ENCODE peak calls at places on chromosomes 4 and X, in eight cellular contexts. One of them, this sample, is unnamed.

GRCh38 chr4:183966371-183966770 is 61.3 kb downstream of the STOX2 start:
- DNase-seq in tibial nerve: no peak
- DNase-seq in heart left ventricle: no peak
- DNase-seq in Peyer's patch: no peak
- DNase-seq in right lobe of liver: no peak
- DNase-seq in HCT116: no peak
- DNase-seq in spleen: no peak
- DNase-seq in ovary: no peak
- DNase-seq in this sample: no peak

GRCh38 chr4:119525005-119525749 is 103.4 kb downstream of the PDE5A start:
- DNase-seq in tibial nerve: no peak
- DNase-seq in heart left ventricle: no peak
- DNase-seq in Peyer's patch: no peak
- DNase-seq in right lobe of liver: no peak
- DNase-seq in HCT116: no peak
- DNase-seq in spleen: no peak
- DNase-seq in ovary: no peak
- DNase-seq in this sample: no peak

GRCh38 chrX:56503941-56504673 is 59.3 kb upstream of the UBQLN2 start:
- DNase-seq in tibial nerve: no peak
- DNase-seq in heart left ventricle: no peak
- DNase-seq in Peyer's patch: no peak
- DNase-seq in right lobe of liver: no peak
- DNase-seq in HCT116: no peak
- DNase-seq in spleen: no peak
- DNase-seq in ovary: no peak
- DNase-seq in this sample: no peak

GRCh38 chr4:102778720-102779119 is 18.0 kb upstream of the MANBA start:
- DNase-seq in tibial nerve: no peak
- DNase-seq in heart left ventricle: no peak
- DNase-seq in Peyer's patch: peak
- DNase-seq in right lobe of liver: peak
- DNase-seq in HCT116: no peak
- DNase-seq in spleen: no peak
- DNase-seq in ovary: no peak
- DNase-seq in this sample: no peak

GRCh38 chr4:4408132-4408523 is 21.2 kb downstream of the NSG1 start:
- DNase-seq in tibial nerve: no peak
- DNase-seq in heart left ventricle: no peak
- DNase-seq in Peyer's patch: no peak
- DNase-seq in right lobe of liver: no peak
- DNase-seq in HCT116: no peak
- DNase-seq in spleen: no peak
- DNase-seq in ovary: no peak
- DNase-seq in this sample: no peak

GRCh38 chr4:169183581-169183980 is 87.2 kb downstream of the SH3RF1 start:
- DNase-seq in tibial nerve: no peak
- DNase-seq in heart left ventricle: no peak
- DNase-seq in Peyer's patch: no peak
- DNase-seq in right lobe of liver: no peak
- DNase-seq in HCT116: no peak
- DNase-seq in spleen: no peak
- DNase-seq in ovary: no peak
- DNase-seq in this sample: no peak

GRCh38 chrX:10833299-10834169 is 213.1 kb upstream of the MID1 start:
- DNase-seq in tibial nerve: peak
- DNase-seq in heart left ventricle: peak
- DNase-seq in Peyer's patch: peak
- DNase-seq in right lobe of liver: no peak
- DNase-seq in HCT116: no peak
- DNase-seq in spleen: no peak
- DNase-seq in ovary: peak
- DNase-seq in this sample: peak

GRCh38 chr4:67714248-67714583 is 13.3 kb upstream of the UBA6 start:
- DNase-seq in tibial nerve: no peak
- DNase-seq in heart left ventricle: no peak
- DNase-seq in Peyer's patch: no peak
- DNase-seq in right lobe of liver: no peak
- DNase-seq in HCT116: no peak
- DNase-seq in spleen: no peak
- DNase-seq in ovary: no peak
- DNase-seq in this sample: peak

GRCh38 chrX:71536285-71536684 is 3.4 kb downstream of the OGT start:
- DNase-seq in tibial nerve: no peak
- DNase-seq in heart left ventricle: no peak
- DNase-seq in Peyer's patch: no peak
- DNase-seq in right lobe of liver: no peak
- DNase-seq in HCT116: no peak
- DNase-seq in spleen: no peak
- DNase-seq in ovary: no peak
- DNase-seq in this sample: no peak

GRCh38 chrX:74372272-74372671 is 49.0 kb upstream of the SLC16A2 start:
- DNase-seq in tibial nerve: no peak
- DNase-seq in heart left ventricle: no peak
- DNase-seq in Peyer's patch: no peak
- DNase-seq in right lobe of liver: no peak
- DNase-seq in HCT116: no peak
- DNase-seq in spleen: no peak
- DNase-seq in ovary: no peak
- DNase-seq in this sample: no peak

GRCh38 chr4:39636786-39637185 is 1.9 kb downstream of the SMIM14 start:
- DNase-seq in tibial nerve: no peak
- DNase-seq in heart left ventricle: no peak
- DNase-seq in Peyer's patch: no peak
- DNase-seq in right lobe of liver: no peak
- DNase-seq in HCT116: no peak
- DNase-seq in spleen: no peak
- DNase-seq in ovary: no peak
- DNase-seq in this sample: peak

GRCh38 chrX:149010899-149011224 is 494.2 kb downstream of the IDS start:
- DNase-seq in tibial nerve: no peak
- DNase-seq in heart left ventricle: no peak
- DNase-seq in Peyer's patch: no peak
- DNase-seq in right lobe of liver: no peak
- DNase-seq in HCT116: no peak
- DNase-seq in spleen: no peak
- DNase-seq in ovary: no peak
- DNase-seq in this sample: no peak

GRCh38 chr4:168550071-168550766 is 53.4 kb downstream of the PALLD start:
- DNase-seq in tibial nerve: no peak
- DNase-seq in heart left ventricle: no peak
- DNase-seq in Peyer's patch: no peak
- DNase-seq in right lobe of liver: no peak
- DNase-seq in HCT116: no peak
- DNase-seq in spleen: no peak
- DNase-seq in ovary: no peak
- DNase-seq in this sample: no peak

GRCh38 chrX:119375561-119375960 is 23.6 kb upstream of the SLC25A43 start:
- DNase-seq in tibial nerve: no peak
- DNase-seq in heart left ventricle: no peak
- DNase-seq in Peyer's patch: no peak
- DNase-seq in right lobe of liver: no peak
- DNase-seq in HCT116: no peak
- DNase-seq in spleen: no peak
- DNase-seq in ovary: no peak
- DNase-seq in this sample: no peak

GRCh38 chrX:85052636-85053343 is 49.1 kb downstream of the APOOL start:
- DNase-seq in tibial nerve: no peak
- DNase-seq in heart left ventricle: no peak
- DNase-seq in Peyer's patch: no peak
- DNase-seq in right lobe of liver: no peak
- DNase-seq in HCT116: peak
- DNase-seq in spleen: no peak
- DNase-seq in ovary: no peak
- DNase-seq in this sample: peak

GRCh38 chr4:675980-676870 is 1.9 kb downstream of the MYL5 start:
- DNase-seq in tibial nerve: no peak
- DNase-seq in heart left ventricle: peak
- DNase-seq in Peyer's patch: no peak
- DNase-seq in right lobe of liver: no peak
- DNase-seq in HCT116: no peak
- DNase-seq in spleen: peak
- DNase-seq in ovary: no peak
- DNase-seq in this sample: no peak

GRCh38 chr4:673349-674091 is 556 bp downstream of the ATP5ME start:
- DNase-seq in tibial nerve: peak
- DNase-seq in heart left ventricle: peak
- DNase-seq in Peyer's patch: no peak
- DNase-seq in right lobe of liver: peak
- DNase-seq in HCT116: no peak
- DNase-seq in spleen: peak
- DNase-seq in ovary: no peak
- DNase-seq in this sample: peak

GRCh38 chr4:676871-677235 is 2.5 kb downstream of the MYL5 start:
- DNase-seq in tibial nerve: no peak
- DNase-seq in heart left ventricle: peak
- DNase-seq in Peyer's patch: peak
- DNase-seq in right lobe of liver: no peak
- DNase-seq in HCT116: no peak
- DNase-seq in spleen: no peak
- DNase-seq in ovary: no peak
- DNase-seq in this sample: no peak

GRCh38 chr4:674172-675035 is at the start of the genes ATP5ME and MYL5:
- DNase-seq in tibial nerve: peak
- DNase-seq in heart left ventricle: peak
- DNase-seq in Peyer's patch: peak
- DNase-seq in right lobe of liver: peak
- DNase-seq in HCT116: peak
- DNase-seq in spleen: peak
- DNase-seq in ovary: peak
- DNase-seq in this sample: peak

DNA sequence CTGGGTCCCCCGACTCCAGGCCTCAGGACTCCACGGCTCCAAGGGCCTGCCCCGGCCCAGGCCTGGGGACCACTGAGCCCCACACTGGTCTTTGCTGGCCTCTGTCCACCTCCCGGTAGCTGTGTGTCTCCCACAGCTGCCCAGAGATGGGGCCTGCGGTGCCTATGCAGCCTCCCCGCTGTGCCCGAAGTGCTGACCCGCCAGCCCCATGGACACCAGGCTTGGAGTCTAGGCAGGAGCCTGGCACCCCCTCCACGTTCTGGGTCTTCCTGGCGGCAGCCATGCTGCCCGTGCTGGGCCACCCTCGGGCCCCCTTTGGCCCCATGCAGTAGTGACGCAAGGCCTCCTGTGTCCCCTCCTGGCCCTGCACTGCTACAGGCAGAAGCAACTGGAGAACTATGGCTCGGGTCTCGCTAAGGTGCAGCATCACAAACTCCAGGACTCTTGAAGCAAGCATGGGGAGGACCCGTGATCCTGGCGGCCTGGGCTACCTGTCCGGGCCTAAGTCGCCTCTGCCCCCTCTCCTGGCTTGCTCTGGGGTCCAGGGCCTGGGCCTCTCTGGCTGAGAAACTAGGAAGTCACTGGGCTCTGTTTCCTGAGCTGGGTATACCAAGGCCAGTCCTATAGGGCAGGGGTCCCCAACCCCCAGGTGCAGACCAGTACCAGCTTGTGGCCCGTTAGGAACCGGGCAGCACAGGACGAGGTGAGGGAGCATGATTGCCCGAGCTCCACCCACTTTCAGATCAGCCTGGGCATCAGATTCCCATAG is 878 bp downstream of the MYL5 start:
- DNase-seq in tibial nerve: no peak
- DNase-seq in heart left ventricle: peak
- DNase-seq in Peyer's patch: no peak
- DNase-seq in right lobe of liver: no peak
- DNase-seq in HCT116: no peak
- DNase-seq in spleen: peak
- DNase-seq in ovary: peak
- DNase-seq in this sample: peak
- TF ChIP-seq POLR2A in tibial nerve: no peak
- TF ChIP-seq POLR2A in heart left ventricle: no peak
- TF ChIP-seq POLR2A in Peyer's patch: no peak
- TF ChIP-seq POLR2A in right lobe of liver: no peak
- TF ChIP-seq POLR2A in HCT116: no peak
- TF ChIP-seq POLR2A in spleen: no peak
- TF ChIP-seq POLR2A in ovary: no peak
- TF ChIP-seq POLR2A in this sample: no peak

GRCh38 chr4:13294961-13295605 is 189.1 kb downstream of the RAB28 start:
- DNase-seq in tibial nerve: no peak
- DNase-seq in heart left ventricle: no peak
- DNase-seq in Peyer's patch: no peak
- DNase-seq in right lobe of liver: no peak
- DNase-seq in HCT116: no peak
- DNase-seq in spleen: no peak
- DNase-seq in ovary: no peak
- DNase-seq in this sample: no peak
- TF ChIP-seq POLR2A in tibial nerve: no peak
- TF ChIP-seq POLR2A in heart left ventricle: no peak
- TF ChIP-seq POLR2A in Peyer's patch: no peak
- TF ChIP-seq POLR2A in right lobe of liver: no peak
- TF ChIP-seq POLR2A in HCT116: no peak
- TF ChIP-seq POLR2A in spleen: no peak
- TF ChIP-seq POLR2A in ovary: no peak
- TF ChIP-seq POLR2A in this sample: no peak

GRCh38 chrX:153688534-153688899 is 791 bp downstream of the SLC6A8 start:
- DNase-seq in tibial nerve: no peak
- DNase-seq in heart left ventricle: no peak
- DNase-seq in Peyer's patch: no peak
- DNase-seq in right lobe of liver: no peak
- DNase-seq in HCT116: no peak
- DNase-seq in spleen: no peak
- DNase-seq in ovary: peak
- DNase-seq in this sample: peak

GRCh38 chrX:153685751-153686676 is 1.7 kb upstream of the SLC6A8 start:
- DNase-seq in tibial nerve: no peak
- DNase-seq in heart left ventricle: no peak
- DNase-seq in Peyer's patch: no peak
- DNase-seq in right lobe of liver: peak
- DNase-seq in HCT116: no peak
- DNase-seq in spleen: peak
- DNase-seq in ovary: peak
- DNase-seq in this sample: no peak

GRCh38 chrX:153688900-153689590 is 1.3 kb downstream of the SLC6A8 start:
- DNase-seq in tibial nerve: no peak
- DNase-seq in heart left ventricle: no peak
- DNase-seq in Peyer's patch: no peak
- DNase-seq in right lobe of liver: no peak
- DNase-seq in HCT116: no peak
- DNase-seq in spleen: no peak
- DNase-seq in ovary: peak
- DNase-seq in this sample: peak

GRCh38 chrX:153688071-153688470 is 345 bp downstream of the SLC6A8 start:
- DNase-seq in tibial nerve: no peak
- DNase-seq in heart left ventricle: no peak
- DNase-seq in Peyer's patch: no peak
- DNase-seq in right lobe of liver: no peak
- DNase-seq in HCT116: no peak
- DNase-seq in spleen: no peak
- DNase-seq in ovary: no peak
- DNase-seq in this sample: peak

GRCh38 chrX:153687121-153688039 is at the start of gene SLC6A8:
- DNase-seq in tibial nerve: peak
- DNase-seq in heart left ventricle: peak
- DNase-seq in Peyer's patch: peak
- DNase-seq in right lobe of liver: peak
- DNase-seq in HCT116: peak
- DNase-seq in spleen: no peak
- DNase-seq in ovary: peak
- DNase-seq in this sample: peak
- TF ChIP-seq POLR2A in tibial nerve: no peak
- TF ChIP-seq POLR2A in heart left ventricle: no peak
- TF ChIP-seq POLR2A in Peyer's patch: peak
- TF ChIP-seq POLR2A in right lobe of liver: peak
- TF ChIP-seq POLR2A in HCT116: no peak
- TF ChIP-seq POLR2A in spleen: no peak
- TF ChIP-seq POLR2A in ovary: no peak
- TF ChIP-seq POLR2A in this sample: no peak

GRCh38 chr4:186749611-186750281 is 26.1 kb upstream of the FAT1 start:
- DNase-seq in tibial nerve: no peak
- DNase-seq in heart left ventricle: no peak
- DNase-seq in Peyer's patch: no peak
- DNase-seq in right lobe of liver: no peak
- DNase-seq in HCT116: no peak
- DNase-seq in spleen: no peak
- DNase-seq in ovary: no peak
- DNase-seq in this sample: no peak
- TF ChIP-seq POLR2A in tibial nerve: no peak
- TF ChIP-seq POLR2A in heart left ventricle: no peak
- TF ChIP-seq POLR2A in Peyer's patch: no peak
- TF ChIP-seq POLR2A in right lobe of liver: no peak
- TF ChIP-seq POLR2A in HCT116: no peak
- TF ChIP-seq POLR2A in spleen: no peak
- TF ChIP-seq POLR2A in ovary: no peak
- TF ChIP-seq POLR2A in this sample: no peak

This sample was measured in erythroblast.